ENCODE peak calls at places on chromosomes 7 and 10, in six cellular contexts. One of them, this sample, is unnamed.

GRCh38 chr10:13404791-13405190 is 56.7 kb upstream of the SEPHS1 start:
- DNase-seq in IMR-90: no peak
- DNase-seq in heart right ventricle: no peak
- DNase-seq in NT2/D1: no peak
- DNase-seq in lung: no peak
- DNase-seq in K562: no peak
- DNase-seq in this sample: no peak

GRCh38 chr7:8261711-8262695 is at the start of gene ICA1:
- DNase-seq in K562: peak; percentile 83
- DNase-seq in IMR-90: no peak
- DNase-seq in NT2/D1: peak; percentile 71
- DNase-seq in heart right ventricle: peak; percentile 80
- DNase-seq in lung: peak; percentile 80
- DNase-seq in this sample: peak; percentile 92

GRCh38 chr7:6175642-6176041 is 96.8 kb downstream of the CYTH3 start:
- DNase-seq in lung: no peak
- DNase-seq in K562: no peak
- DNase-seq in heart right ventricle: no peak
- DNase-seq in NT2/D1: no peak
- DNase-seq in IMR-90: peak; percentile 57
- DNase-seq in this sample: no peak

GRCh38 chr7:548401-548800 is 28.8 kb upstream of the PDGFA start:
- DNase-seq in heart right ventricle: no peak
- DNase-seq in lung: no peak
- DNase-seq in NT2/D1: no peak
- DNase-seq in IMR-90: no peak
- DNase-seq in K562: no peak
- DNase-seq in this sample: no peak

GRCh38 chr10:63603709-63604445 is 82.7 kb downstream of the REEP3 start:
- DNase-seq in lung: no peak
- DNase-seq in K562: no peak
- DNase-seq in IMR-90: peak; percentile 94
- DNase-seq in NT2/D1: no peak
- DNase-seq in heart right ventricle: no peak
- DNase-seq in this sample: no peak

GRCh38 chr10:130762481-130762880 is 549.0 kb downstream of the TCERG1L start:
- DNase-seq in IMR-90: no peak
- DNase-seq in heart right ventricle: no peak
- DNase-seq in K562: no peak
- DNase-seq in NT2/D1: no peak
- DNase-seq in lung: no peak
- DNase-seq in this sample: no peak

GRCh38 chr7:130481898-130482297 is 10.0 kb upstream of the MEST start:
- DNase-seq in heart right ventricle: no peak
- DNase-seq in K562: no peak
- DNase-seq in lung: no peak
- DNase-seq in NT2/D1: no peak
- DNase-seq in IMR-90: peak; percentile 44
- DNase-seq in this sample: peak; percentile 42

GRCh38 chr7:134317434-134317833 is 704 bp upstream of the SLC35B4 start:
- DNase-seq in heart right ventricle: no peak
- DNase-seq in K562: no peak
- DNase-seq in IMR-90: no peak
- DNase-seq in lung: no peak
- DNase-seq in NT2/D1: no peak
- DNase-seq in this sample: no peak

GRCh38 chr10:51696251-51696650 is 3.1 kb downstream of the CSTF2T start:
- DNase-seq in K562: no peak
- DNase-seq in NT2/D1: no peak
- DNase-seq in heart right ventricle: no peak
- DNase-seq in IMR-90: no peak
- DNase-seq in lung: no peak
- DNase-seq in this sample: no peak

GRCh38 chr7:84529480-84530205 is 335.1 kb upstream of the SEMA3A start:
- DNase-seq in K562: no peak
- DNase-seq in heart right ventricle: no peak
- DNase-seq in lung: no peak
- DNase-seq in IMR-90: peak; percentile 83
- DNase-seq in NT2/D1: no peak
- DNase-seq in this sample: no peak

GRCh38 chr7:64602086-64602485 is 39.2 kb upstream of the ZNF680 start:
- DNase-seq in NT2/D1: no peak
- DNase-seq in IMR-90: peak; percentile 3
- DNase-seq in heart right ventricle: no peak
- DNase-seq in K562: no peak
- DNase-seq in lung: no peak
- DNase-seq in this sample: no peak

GRCh38 chr7:359226-359775 is 69.3 kb downstream of the FOXL3 start:
- DNase-seq in heart right ventricle: no peak
- DNase-seq in lung: no peak
- DNase-seq in IMR-90: no peak
- DNase-seq in NT2/D1: no peak
- DNase-seq in K562: no peak
- DNase-seq in this sample: no peak

GRCh38 chr10:52491246-52492000 is 177.3 kb downstream of the DKK1 start:
- DNase-seq in lung: no peak
- DNase-seq in K562: no peak
- DNase-seq in IMR-90: peak; percentile 53
- DNase-seq in heart right ventricle: no peak
- DNase-seq in NT2/D1: no peak
- DNase-seq in this sample: no peak

GRCh38 chr10:116201011-116201410 is 72.0 kb downstream of the GFRA1 start:
- DNase-seq in IMR-90: peak; percentile 54
- DNase-seq in lung: no peak
- DNase-seq in heart right ventricle: no peak
- DNase-seq in NT2/D1: no peak
- DNase-seq in K562: no peak
- DNase-seq in this sample: no peak

GRCh38 chr7:156104501-156105336 is 292.5 kb upstream of the SHH start:
- DNase-seq in IMR-90: no peak
- DNase-seq in heart right ventricle: no peak
- DNase-seq in lung: no peak
- DNase-seq in K562: no peak
- DNase-seq in NT2/D1: no peak
- DNase-seq in this sample: no peak

GRCh38 chr7:94307399-94308048 is 87.2 kb upstream of the COL1A2 start:
- DNase-seq in heart right ventricle: no peak
- DNase-seq in K562: peak; percentile 15
- DNase-seq in IMR-90: no peak
- DNase-seq in NT2/D1: no peak
- DNase-seq in lung: no peak
- DNase-seq in this sample: no peak

GRCh38 chr7:929311-929711 is 25.2 kb downstream of the ADAP1 start:
- DNase-seq in NT2/D1: no peak
- DNase-seq in IMR-90: no peak
- DNase-seq in heart right ventricle: no peak
- DNase-seq in lung: no peak
- DNase-seq in K562: no peak
- DNase-seq in this sample: no peak

GRCh38 chr10:92938846-92939245 is 90.5 kb downstream of the EXOC6 start:
- DNase-seq in heart right ventricle: no peak
- DNase-seq in NT2/D1: no peak
- DNase-seq in lung: no peak
- DNase-seq in K562: no peak
- DNase-seq in IMR-90: no peak
- DNase-seq in this sample: no peak

DNA sequence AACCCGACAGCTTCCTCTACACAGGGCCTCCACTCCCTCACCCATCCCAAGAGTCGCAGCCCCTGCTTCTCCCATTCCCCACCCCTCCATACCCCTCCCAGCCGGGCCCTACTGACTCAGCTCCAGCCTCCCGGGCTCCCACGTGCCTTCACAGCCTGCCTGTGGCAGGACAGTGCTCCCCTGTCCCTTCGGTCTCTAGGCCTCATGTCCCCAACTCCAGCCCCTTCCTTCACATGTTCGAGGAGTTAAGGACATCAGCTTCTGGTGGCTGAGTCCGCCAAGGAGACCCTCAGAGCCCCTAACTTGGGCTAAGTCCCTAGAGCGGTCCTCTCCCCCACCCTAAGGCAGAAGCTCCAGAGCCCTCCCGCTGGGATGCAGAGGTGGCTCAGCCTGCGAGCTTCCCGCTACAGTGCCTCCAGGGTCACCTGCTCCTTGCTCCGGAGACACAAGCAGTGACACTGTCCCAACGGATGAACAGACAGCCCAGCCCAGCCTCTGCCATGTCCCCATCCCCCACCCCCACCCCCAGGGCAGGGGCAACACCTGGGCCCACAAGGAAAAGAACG is 800 bp downstream of the SMARCD3 start:
- DNase-seq in K562: peak; percentile 43
- DNase-seq in heart right ventricle: no peak
- DNase-seq in NT2/D1: no peak
- DNase-seq in IMR-90: no peak
- DNase-seq in lung: no peak
- DNase-seq in this sample: peak; percentile 81
- H3K4me3 ChIP-seq in K562: peak overlapping the region; percentile 32
- H3K4me3 ChIP-seq in heart right ventricle: peak overlapping the region; percentile 80
- H3K4me3 ChIP-seq in NT2/D1: peak overlapping the region; percentile 40
- H3K4me3 ChIP-seq in IMR-90: peak overlapping the region; percentile 56
- H3K4me3 ChIP-seq in lung: peak overlapping the region; percentile 54
- H3K4me3 ChIP-seq in this sample: peak overlapping the region; percentile 77

GRCh38 chr10:72298774-72299519 is 25.2 kb downstream of the DDIT4 start:
- DNase-seq in IMR-90: no peak
- DNase-seq in lung: no peak
- DNase-seq in K562: no peak
- DNase-seq in heart right ventricle: no peak
- DNase-seq in NT2/D1: no peak
- DNase-seq in this sample: no peak

GRCh38 chr10:72308320-72308987 is 34.7 kb downstream of the DDIT4 start:
- DNase-seq in lung: no peak
- DNase-seq in K562: peak; percentile 96
- DNase-seq in IMR-90: peak; percentile 85
- DNase-seq in heart right ventricle: peak; percentile 60
- DNase-seq in NT2/D1: no peak
- DNase-seq in this sample: no peak

GRCh38 chr10:72306215-72306760 is 32.6 kb downstream of the DDIT4 start:
- DNase-seq in K562: peak; percentile 9
- DNase-seq in NT2/D1: no peak
- DNase-seq in IMR-90: no peak
- DNase-seq in lung: no peak
- DNase-seq in heart right ventricle: no peak
- DNase-seq in this sample: no peak

GRCh38 chr10:72297968-72298773 is 24.4 kb downstream of the DDIT4 start:
- DNase-seq in heart right ventricle: peak; percentile 98
- DNase-seq in NT2/D1: peak; percentile 84
- DNase-seq in K562: peak; percentile 100
- DNase-seq in IMR-90: peak; percentile 97
- DNase-seq in lung: peak; percentile 97
- DNase-seq in this sample: peak; percentile 98

GRCh38 chr10:72303424-72304128 is 29.9 kb downstream of the DDIT4 start:
- DNase-seq in lung: no peak
- DNase-seq in NT2/D1: no peak
- DNase-seq in K562: no peak
- DNase-seq in heart right ventricle: no peak
- DNase-seq in IMR-90: no peak
- DNase-seq in this sample: no peak
- H3K4me1 ChIP-seq in lung: peaks cover under 1% of the 10 kb centered on the region
- H3K4me1 ChIP-seq in NT2/D1: no peaks in the 10 kb centered on the region
- H3K4me1 ChIP-seq in K562: peaks cover 26% of the 10 kb centered on the region
- H3K4me1 ChIP-seq in heart right ventricle: peaks cover 28% of the 10 kb centered on the region
- H3K4me1 ChIP-seq in IMR-90: peaks cover 6% of the 10 kb centered on the region
- H3K4me1 ChIP-seq in this sample: no peaks in the 10 kb centered on the region

GRCh38 chr10:11020026-11020820 is 2.6 kb downstream of the CELF2 start:
- DNase-seq in heart right ventricle: no peak
- DNase-seq in lung: no peak
- DNase-seq in IMR-90: no peak
- DNase-seq in K562: no peak
- DNase-seq in NT2/D1: no peak
- DNase-seq in this sample: no peak

GRCh38 chr10:11017575-11018425 is at the start of gene CELF2:
- DNase-seq in lung: peak; percentile 80
- DNase-seq in K562: peak; percentile 12
- DNase-seq in NT2/D1: peak; percentile 38
- DNase-seq in IMR-90: no peak
- DNase-seq in heart right ventricle: peak; percentile 73
- DNase-seq in this sample: peak; percentile 94

GRCh38 chr10:11018426-11018818 is 750 bp downstream of the CELF2 start:
- DNase-seq in K562: no peak
- DNase-seq in NT2/D1: no peak
- DNase-seq in heart right ventricle: peak; percentile 37
- DNase-seq in lung: no peak
- DNase-seq in IMR-90: no peak
- DNase-seq in this sample: peak; percentile 72

GRCh38 chr10:11016959-11017574 is 605 bp upstream of the CELF2 start:
- DNase-seq in K562: no peak
- DNase-seq in lung: no peak
- DNase-seq in heart right ventricle: no peak
- DNase-seq in NT2/D1: no peak
- DNase-seq in IMR-90: no peak
- DNase-seq in this sample: no peak

DNA sequence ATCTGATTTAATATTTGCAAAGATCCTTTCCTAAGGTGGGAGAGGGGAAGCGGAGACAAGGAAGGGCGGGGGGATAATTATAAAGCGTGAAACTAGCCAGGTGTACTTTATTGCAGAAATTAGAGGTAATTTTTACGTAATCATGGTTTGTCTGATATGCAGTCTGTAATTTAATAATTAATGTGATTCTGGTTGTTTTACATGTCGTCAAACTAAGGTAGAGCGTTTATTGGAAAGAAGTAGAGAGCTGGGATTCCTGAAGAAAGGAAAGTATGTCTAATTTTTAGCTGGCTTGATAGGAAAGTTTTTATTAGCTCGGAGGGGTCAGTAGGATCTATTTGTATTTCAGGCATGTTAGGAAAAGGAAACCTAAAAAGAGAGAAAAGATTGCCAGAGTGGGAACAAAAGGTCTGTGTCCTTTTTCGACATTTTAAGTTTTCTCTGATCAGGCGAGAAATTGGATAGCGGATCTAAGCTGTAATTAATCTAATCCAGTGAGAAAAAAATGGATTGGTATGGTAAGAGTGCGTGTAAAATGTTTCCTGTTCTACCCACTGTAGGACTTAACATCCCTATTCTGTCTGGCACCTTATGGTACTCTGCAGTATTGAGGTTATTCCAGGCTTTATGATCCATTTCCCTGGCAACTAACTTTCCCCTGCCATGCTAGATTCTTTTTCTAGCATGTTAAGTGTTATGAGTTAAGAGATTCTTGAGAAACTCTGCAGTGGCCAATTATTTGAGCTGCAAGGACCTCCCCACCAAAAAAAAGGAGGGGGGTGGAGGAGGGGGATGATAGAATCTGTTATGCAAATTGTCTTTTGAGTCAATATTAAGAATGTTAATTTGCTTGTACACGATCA is 1.4 kb downstream of the CELF2 start:
- DNase-seq in NT2/D1: no peak
- DNase-seq in heart right ventricle: no peak
- DNase-seq in lung: no peak
- DNase-seq in IMR-90: no peak
- DNase-seq in K562: no peak
- DNase-seq in this sample: no peak
- H3K27me3 ChIP-seq in NT2/D1: peaks cover 36% of the 10 kb centered on the region
- H3K27me3 ChIP-seq in heart right ventricle: no peaks in the 10 kb centered on the region
- H3K27me3 ChIP-seq in lung: no peaks in the 10 kb centered on the region
- H3K27me3 ChIP-seq in IMR-90: peaks cover 39% of the 10 kb centered on the region
- H3K27me3 ChIP-seq in K562: peaks cover 13% of the 10 kb centered on the region
- H3K27me3 ChIP-seq in this sample: no peaks in the 10 kb centered on the region

DNA sequence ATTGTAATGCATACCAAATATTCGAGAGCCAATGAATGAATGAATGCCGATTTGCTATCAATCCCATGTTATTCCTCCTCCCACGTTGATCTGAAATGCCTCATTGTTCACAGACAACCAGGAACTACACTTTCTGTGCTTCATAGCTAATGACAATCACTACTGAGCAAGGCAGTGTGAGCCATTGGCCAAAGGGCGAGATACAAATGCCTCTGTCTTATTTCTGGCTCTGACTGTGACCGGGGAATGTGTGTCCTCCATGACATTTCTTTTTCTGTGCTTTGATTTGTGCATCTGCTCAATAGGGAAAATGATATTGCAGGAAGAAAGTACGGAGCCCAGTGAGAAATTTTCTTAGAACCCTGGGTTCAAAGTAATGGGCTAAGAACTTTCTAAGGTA is 217.1 kb downstream of the CXCL12 start:
- DNase-seq in lung: no peak
- DNase-seq in NT2/D1: no peak
- DNase-seq in IMR-90: no peak
- DNase-seq in K562: no peak
- DNase-seq in heart right ventricle: no peak
- DNase-seq in this sample: no peak
- H3K4me3 ChIP-seq in lung: no peak overlapping the region
- H3K4me3 ChIP-seq in NT2/D1: no peak overlapping the region
- H3K4me3 ChIP-seq in IMR-90: no peak overlapping the region
- H3K4me3 ChIP-seq in K562: no peak overlapping the region
- H3K4me3 ChIP-seq in heart right ventricle: no peak overlapping the region
- H3K4me3 ChIP-seq in this sample: no peak overlapping the region